ENCODE peak calls at places on chromosome 17, in eight cellular contexts. One of them, this sample, is unnamed.

GRCh38 chr17:8073627-8074485 is 13.7 kb downstream of the ALOX12B start:
- DNase-seq in hypothalamus: peak
- DNase-seq in stimulated activated CD4-positive, alpha-beta T cell treated with anti-CD3 and anti-CD28 coated beads, Interleukin-2, amount 100 ng/mL, for 48 hours: peak
- DNase-seq in kidney glomerular epithelial cell: peak
- DNase-seq in NCI-H460: peak
- DNase-seq in mucosa of gallbladder: peak
- DNase-seq in tibial nerve: no peak
- DNase-seq in NCI-H1048: peak
- DNase-seq in this sample: peak

GRCh38 chr17:44159519-44160210 is 10.8 kb upstream of the ASB16 start:
- DNase-seq in hypothalamus: no peak
- DNase-seq in stimulated activated CD4-positive, alpha-beta T cell treated with anti-CD3 and anti-CD28 coated beads, Interleukin-2, amount 100 ng/mL, for 48 hours: no peak
- DNase-seq in kidney glomerular epithelial cell: peak
- DNase-seq in NCI-H460: no peak
- DNase-seq in mucosa of gallbladder: no peak
- DNase-seq in tibial nerve: no peak
- DNase-seq in NCI-H1048: no peak
- DNase-seq in this sample: no peak

GRCh38 chr17:11705111-11705510 is 106.8 kb downstream of the DNAH9 start:
- DNase-seq in hypothalamus: no peak
- DNase-seq in stimulated activated CD4-positive, alpha-beta T cell treated with anti-CD3 and anti-CD28 coated beads, Interleukin-2, amount 100 ng/mL, for 48 hours: no peak
- DNase-seq in kidney glomerular epithelial cell: peak
- DNase-seq in NCI-H460: no peak
- DNase-seq in mucosa of gallbladder: peak
- DNase-seq in tibial nerve: no peak
- DNase-seq in NCI-H1048: no peak
- DNase-seq in this sample: no peak

GRCh38 chr17:12230411-12230810 is 209.7 kb downstream of the MAP2K4 start:
- DNase-seq in hypothalamus: no peak
- DNase-seq in stimulated activated CD4-positive, alpha-beta T cell treated with anti-CD3 and anti-CD28 coated beads, Interleukin-2, amount 100 ng/mL, for 48 hours: no peak
- DNase-seq in kidney glomerular epithelial cell: no peak
- DNase-seq in NCI-H460: no peak
- DNase-seq in mucosa of gallbladder: no peak
- DNase-seq in tibial nerve: no peak
- DNase-seq in NCI-H1048: no peak
- DNase-seq in this sample: no peak

GRCh38 chr17:43416998-43417891 is 18.5 kb downstream of the ARL4D start:
- DNase-seq in hypothalamus: no peak
- DNase-seq in stimulated activated CD4-positive, alpha-beta T cell treated with anti-CD3 and anti-CD28 coated beads, Interleukin-2, amount 100 ng/mL, for 48 hours: no peak
- DNase-seq in kidney glomerular epithelial cell: no peak
- DNase-seq in NCI-H460: peak
- DNase-seq in mucosa of gallbladder: peak
- DNase-seq in tibial nerve: peak
- DNase-seq in NCI-H1048: no peak
- DNase-seq in this sample: peak

GRCh38 chr17:58344047-58344790 is 7.8 kb downstream of the SUPT4H1 start:
- DNase-seq in hypothalamus: no peak
- DNase-seq in stimulated activated CD4-positive, alpha-beta T cell treated with anti-CD3 and anti-CD28 coated beads, Interleukin-2, amount 100 ng/mL, for 48 hours: peak
- DNase-seq in kidney glomerular epithelial cell: no peak
- DNase-seq in NCI-H460: no peak
- DNase-seq in mucosa of gallbladder: no peak
- DNase-seq in tibial nerve: no peak
- DNase-seq in NCI-H1048: no peak
- DNase-seq in this sample: no peak

GRCh38 chr17:30605027-30605426 is 127.8 kb downstream of the GOSR1 start:
- DNase-seq in hypothalamus: no peak
- DNase-seq in stimulated activated CD4-positive, alpha-beta T cell treated with anti-CD3 and anti-CD28 coated beads, Interleukin-2, amount 100 ng/mL, for 48 hours: no peak
- DNase-seq in kidney glomerular epithelial cell: no peak
- DNase-seq in NCI-H460: no peak
- DNase-seq in mucosa of gallbladder: no peak
- DNase-seq in tibial nerve: no peak
- DNase-seq in NCI-H1048: no peak
- DNase-seq in this sample: no peak

GRCh38 chr17:77330602-77331081 is 189.9 kb downstream of the SEC14L1 start:
- DNase-seq in hypothalamus: no peak
- DNase-seq in stimulated activated CD4-positive, alpha-beta T cell treated with anti-CD3 and anti-CD28 coated beads, Interleukin-2, amount 100 ng/mL, for 48 hours: no peak
- DNase-seq in kidney glomerular epithelial cell: no peak
- DNase-seq in NCI-H460: no peak
- DNase-seq in mucosa of gallbladder: no peak
- DNase-seq in tibial nerve: peak
- DNase-seq in NCI-H1048: no peak
- DNase-seq in this sample: no peak

GRCh38 chr17:50699410-50699809 is 8.3 kb downstream of the ANKRD40 start:
- DNase-seq in hypothalamus: no peak
- DNase-seq in stimulated activated CD4-positive, alpha-beta T cell treated with anti-CD3 and anti-CD28 coated beads, Interleukin-2, amount 100 ng/mL, for 48 hours: no peak
- DNase-seq in kidney glomerular epithelial cell: no peak
- DNase-seq in NCI-H460: no peak
- DNase-seq in mucosa of gallbladder: no peak
- DNase-seq in tibial nerve: no peak
- DNase-seq in NCI-H1048: no peak
- DNase-seq in this sample: no peak

GRCh38 chr17:43871947-43872690 is 25.1 kb downstream of the CD300LG start:
- DNase-seq in hypothalamus: no peak
- DNase-seq in stimulated activated CD4-positive, alpha-beta T cell treated with anti-CD3 and anti-CD28 coated beads, Interleukin-2, amount 100 ng/mL, for 48 hours: no peak
- DNase-seq in kidney glomerular epithelial cell: no peak
- DNase-seq in NCI-H460: no peak
- DNase-seq in mucosa of gallbladder: peak
- DNase-seq in tibial nerve: no peak
- DNase-seq in NCI-H1048: no peak
- DNase-seq in this sample: no peak

GRCh38 chr17:80477647-80478478 is 1.5 kb upstream of the NPTX1 start:
- DNase-seq in hypothalamus: no peak
- DNase-seq in stimulated activated CD4-positive, alpha-beta T cell treated with anti-CD3 and anti-CD28 coated beads, Interleukin-2, amount 100 ng/mL, for 48 hours: no peak
- DNase-seq in kidney glomerular epithelial cell: peak
- DNase-seq in NCI-H460: peak
- DNase-seq in mucosa of gallbladder: no peak
- DNase-seq in tibial nerve: no peak
- DNase-seq in NCI-H1048: no peak
- DNase-seq in this sample: peak

GRCh38 chr17:12342609-12343248 is 322.1 kb downstream of the MAP2K4 start:
- DNase-seq in hypothalamus: no peak
- DNase-seq in stimulated activated CD4-positive, alpha-beta T cell treated with anti-CD3 and anti-CD28 coated beads, Interleukin-2, amount 100 ng/mL, for 48 hours: peak
- DNase-seq in kidney glomerular epithelial cell: peak
- DNase-seq in NCI-H460: peak
- DNase-seq in mucosa of gallbladder: peak
- DNase-seq in tibial nerve: no peak
- DNase-seq in NCI-H1048: peak
- DNase-seq in this sample: no peak

GRCh38 chr17:38397227-38397626 is 31.0 kb upstream of the ARHGAP23 start:
- DNase-seq in hypothalamus: no peak
- DNase-seq in stimulated activated CD4-positive, alpha-beta T cell treated with anti-CD3 and anti-CD28 coated beads, Interleukin-2, amount 100 ng/mL, for 48 hours: no peak
- DNase-seq in kidney glomerular epithelial cell: no peak
- DNase-seq in NCI-H460: no peak
- DNase-seq in mucosa of gallbladder: no peak
- DNase-seq in tibial nerve: no peak
- DNase-seq in NCI-H1048: no peak
- DNase-seq in this sample: no peak

GRCh38 chr17:1090454-1091189 is 89.2 kb downstream of the ABR start:
- DNase-seq in hypothalamus: no peak
- DNase-seq in stimulated activated CD4-positive, alpha-beta T cell treated with anti-CD3 and anti-CD28 coated beads, Interleukin-2, amount 100 ng/mL, for 48 hours: no peak
- DNase-seq in kidney glomerular epithelial cell: peak
- DNase-seq in NCI-H460: no peak
- DNase-seq in mucosa of gallbladder: no peak
- DNase-seq in tibial nerve: no peak
- DNase-seq in NCI-H1048: no peak
- DNase-seq in this sample: no peak

GRCh38 chr17:81967533-81968395 is 6.8 kb upstream of the NOTUM start:
- DNase-seq in hypothalamus: peak
- DNase-seq in stimulated activated CD4-positive, alpha-beta T cell treated with anti-CD3 and anti-CD28 coated beads, Interleukin-2, amount 100 ng/mL, for 48 hours: peak
- DNase-seq in kidney glomerular epithelial cell: no peak
- DNase-seq in NCI-H460: no peak
- DNase-seq in mucosa of gallbladder: peak
- DNase-seq in tibial nerve: peak
- DNase-seq in NCI-H1048: no peak
- DNase-seq in this sample: peak

GRCh38 chr17:19939993-19940721 is 37.5 kb downstream of the AKAP10 start:
- DNase-seq in hypothalamus: no peak
- DNase-seq in stimulated activated CD4-positive, alpha-beta T cell treated with anti-CD3 and anti-CD28 coated beads, Interleukin-2, amount 100 ng/mL, for 48 hours: no peak
- DNase-seq in kidney glomerular epithelial cell: no peak
- DNase-seq in NCI-H460: no peak
- DNase-seq in mucosa of gallbladder: no peak
- DNase-seq in tibial nerve: no peak
- DNase-seq in NCI-H1048: no peak
- DNase-seq in this sample: no peak

GRCh38 chr17:237406-237955 is 56.0 kb upstream of the DOC2B start:
- DNase-seq in hypothalamus: no peak
- DNase-seq in stimulated activated CD4-positive, alpha-beta T cell treated with anti-CD3 and anti-CD28 coated beads, Interleukin-2, amount 100 ng/mL, for 48 hours: no peak
- DNase-seq in kidney glomerular epithelial cell: no peak
- DNase-seq in NCI-H460: no peak
- DNase-seq in mucosa of gallbladder: no peak
- DNase-seq in tibial nerve: no peak
- DNase-seq in NCI-H1048: no peak
- DNase-seq in this sample: no peak

GRCh38 chr17:82252511-82253178 is 20.9 kb downstream of the CSNK1D start:
- DNase-seq in hypothalamus: no peak
- DNase-seq in stimulated activated CD4-positive, alpha-beta T cell treated with anti-CD3 and anti-CD28 coated beads, Interleukin-2, amount 100 ng/mL, for 48 hours: no peak
- DNase-seq in kidney glomerular epithelial cell: no peak
- DNase-seq in NCI-H460: no peak
- DNase-seq in mucosa of gallbladder: no peak
- DNase-seq in tibial nerve: no peak
- DNase-seq in NCI-H1048: no peak
- DNase-seq in this sample: no peak

GRCh38 chr17:75689441-75689873 is 22.3 kb downstream of the SAP30BP start:
- DNase-seq in hypothalamus: no peak
- DNase-seq in stimulated activated CD4-positive, alpha-beta T cell treated with anti-CD3 and anti-CD28 coated beads, Interleukin-2, amount 100 ng/mL, for 48 hours: peak
- DNase-seq in kidney glomerular epithelial cell: no peak
- DNase-seq in NCI-H460: no peak
- DNase-seq in mucosa of gallbladder: no peak
- DNase-seq in tibial nerve: no peak
- DNase-seq in NCI-H1048: no peak
- DNase-seq in this sample: no peak

GRCh38 chr17:74163271-74163821 is 40.1 kb upstream of the RPL38 start:
- DNase-seq in hypothalamus: no peak
- DNase-seq in stimulated activated CD4-positive, alpha-beta T cell treated with anti-CD3 and anti-CD28 coated beads, Interleukin-2, amount 100 ng/mL, for 48 hours: no peak
- DNase-seq in kidney glomerular epithelial cell: no peak
- DNase-seq in NCI-H460: no peak
- DNase-seq in mucosa of gallbladder: no peak
- DNase-seq in tibial nerve: no peak
- DNase-seq in NCI-H1048: no peak
- DNase-seq in this sample: no peak

GRCh38 chr17:68398731-68399637 is 58.3 kb downstream of the WIPI1 start:
- DNase-seq in hypothalamus: no peak
- DNase-seq in stimulated activated CD4-positive, alpha-beta T cell treated with anti-CD3 and anti-CD28 coated beads, Interleukin-2, amount 100 ng/mL, for 48 hours: peak
- DNase-seq in kidney glomerular epithelial cell: peak
- DNase-seq in NCI-H460: peak
- DNase-seq in mucosa of gallbladder: peak
- DNase-seq in tibial nerve: no peak
- DNase-seq in NCI-H1048: no peak
- DNase-seq in this sample: no peak

GRCh38 chr17:64242633-64243032 is 20.4 kb downstream of the TEX2 start:
- DNase-seq in hypothalamus: no peak
- DNase-seq in stimulated activated CD4-positive, alpha-beta T cell treated with anti-CD3 and anti-CD28 coated beads, Interleukin-2, amount 100 ng/mL, for 48 hours: no peak
- DNase-seq in kidney glomerular epithelial cell: no peak
- DNase-seq in NCI-H460: no peak
- DNase-seq in mucosa of gallbladder: no peak
- DNase-seq in tibial nerve: no peak
- DNase-seq in NCI-H1048: no peak
- DNase-seq in this sample: no peak

GRCh38 chr17:37848690-37849616 is 75.3 kb upstream of the TBC1D3K start:
- DNase-seq in hypothalamus: no peak
- DNase-seq in stimulated activated CD4-positive, alpha-beta T cell treated with anti-CD3 and anti-CD28 coated beads, Interleukin-2, amount 100 ng/mL, for 48 hours: no peak
- DNase-seq in kidney glomerular epithelial cell: peak
- DNase-seq in NCI-H460: peak
- DNase-seq in mucosa of gallbladder: no peak
- DNase-seq in tibial nerve: no peak
- DNase-seq in NCI-H1048: no peak
- DNase-seq in this sample: no peak

GRCh38 chr17:35050170-35050569 is 13.3 kb downstream of the RFFL start:
- DNase-seq in hypothalamus: no peak
- DNase-seq in stimulated activated CD4-positive, alpha-beta T cell treated with anti-CD3 and anti-CD28 coated beads, Interleukin-2, amount 100 ng/mL, for 48 hours: no peak
- DNase-seq in kidney glomerular epithelial cell: no peak
- DNase-seq in NCI-H460: no peak
- DNase-seq in mucosa of gallbladder: no peak
- DNase-seq in tibial nerve: no peak
- DNase-seq in NCI-H1048: no peak
- DNase-seq in this sample: no peak

GRCh38 chr17:28846231-28846630 is 3.6 kb upstream of the FAM222B start:
- DNase-seq in hypothalamus: no peak
- DNase-seq in stimulated activated CD4-positive, alpha-beta T cell treated with anti-CD3 and anti-CD28 coated beads, Interleukin-2, amount 100 ng/mL, for 48 hours: no peak
- DNase-seq in kidney glomerular epithelial cell: no peak
- DNase-seq in NCI-H460: no peak
- DNase-seq in mucosa of gallbladder: no peak
- DNase-seq in tibial nerve: no peak
- DNase-seq in NCI-H1048: no peak
- DNase-seq in this sample: no peak

GRCh38 chr17:40854175-40854814 is 12.7 kb downstream of the KRT12 start:
- DNase-seq in hypothalamus: no peak
- DNase-seq in stimulated activated CD4-positive, alpha-beta T cell treated with anti-CD3 and anti-CD28 coated beads, Interleukin-2, amount 100 ng/mL, for 48 hours: no peak
- DNase-seq in kidney glomerular epithelial cell: peak
- DNase-seq in NCI-H460: peak
- DNase-seq in mucosa of gallbladder: no peak
- DNase-seq in tibial nerve: no peak
- DNase-seq in NCI-H1048: no peak
- DNase-seq in this sample: no peak

GRCh38 chr17:50531428-50532025 is 1.0 kb upstream of the EPN3 start:
- DNase-seq in hypothalamus: no peak
- DNase-seq in stimulated activated CD4-positive, alpha-beta T cell treated with anti-CD3 and anti-CD28 coated beads, Interleukin-2, amount 100 ng/mL, for 48 hours: no peak
- DNase-seq in kidney glomerular epithelial cell: no peak
- DNase-seq in NCI-H460: no peak
- DNase-seq in mucosa of gallbladder: no peak
- DNase-seq in tibial nerve: no peak
- DNase-seq in NCI-H1048: no peak
- DNase-seq in this sample: no peak

GRCh38 chr17:21196126-21196525 is 17.8 kb downstream of the TMEM11 start:
- DNase-seq in hypothalamus: no peak
- DNase-seq in stimulated activated CD4-positive, alpha-beta T cell treated with anti-CD3 and anti-CD28 coated beads, Interleukin-2, amount 100 ng/mL, for 48 hours: no peak
- DNase-seq in kidney glomerular epithelial cell: no peak
- DNase-seq in NCI-H460: no peak
- DNase-seq in mucosa of gallbladder: no peak
- DNase-seq in tibial nerve: no peak
- DNase-seq in NCI-H1048: no peak
- DNase-seq in this sample: no peak

GRCh38 chr17:64315032-64315490 is 52.0 kb upstream of the TEX2 start:
- DNase-seq in hypothalamus: no peak
- DNase-seq in stimulated activated CD4-positive, alpha-beta T cell treated with anti-CD3 and anti-CD28 coated beads, Interleukin-2, amount 100 ng/mL, for 48 hours: no peak
- DNase-seq in kidney glomerular epithelial cell: no peak
- DNase-seq in NCI-H460: no peak
- DNase-seq in mucosa of gallbladder: peak
- DNase-seq in tibial nerve: peak
- DNase-seq in NCI-H1048: no peak
- DNase-seq in this sample: no peak

GRCh38 chr17:45234641-45235040 is 13.0 kb downstream of the FMNL1 start:
- DNase-seq in hypothalamus: no peak
- DNase-seq in stimulated activated CD4-positive, alpha-beta T cell treated with anti-CD3 and anti-CD28 coated beads, Interleukin-2, amount 100 ng/mL, for 48 hours: no peak
- DNase-seq in kidney glomerular epithelial cell: peak
- DNase-seq in NCI-H460: no peak
- DNase-seq in mucosa of gallbladder: no peak
- DNase-seq in tibial nerve: no peak
- DNase-seq in NCI-H1048: no peak
- DNase-seq in this sample: no peak

GRCh38 chr17:80847506-80848230 is 144.0 kb upstream of the CHMP6 start:
- DNase-seq in hypothalamus: no peak
- DNase-seq in stimulated activated CD4-positive, alpha-beta T cell treated with anti-CD3 and anti-CD28 coated beads, Interleukin-2, amount 100 ng/mL, for 48 hours: no peak
- DNase-seq in kidney glomerular epithelial cell: no peak
- DNase-seq in NCI-H460: no peak
- DNase-seq in mucosa of gallbladder: no peak
- DNase-seq in tibial nerve: no peak
- DNase-seq in NCI-H1048: no peak
- DNase-seq in this sample: no peak

GRCh38 chr17:44355310-44355640 is 8.4 kb downstream of the FAM171A2 start:
- DNase-seq in hypothalamus: no peak
- DNase-seq in stimulated activated CD4-positive, alpha-beta T cell treated with anti-CD3 and anti-CD28 coated beads, Interleukin-2, amount 100 ng/mL, for 48 hours: no peak
- DNase-seq in kidney glomerular epithelial cell: no peak
- DNase-seq in NCI-H460: no peak
- DNase-seq in mucosa of gallbladder: no peak
- DNase-seq in tibial nerve: no peak
- DNase-seq in NCI-H1048: no peak
- DNase-seq in this sample: no peak

GRCh38 chr17:59001158-59001814 is 105.4 kb downstream of the TRIM37 start:
- DNase-seq in hypothalamus: no peak
- DNase-seq in stimulated activated CD4-positive, alpha-beta T cell treated with anti-CD3 and anti-CD28 coated beads, Interleukin-2, amount 100 ng/mL, for 48 hours: peak
- DNase-seq in kidney glomerular epithelial cell: peak
- DNase-seq in NCI-H460: no peak
- DNase-seq in mucosa of gallbladder: peak
- DNase-seq in tibial nerve: no peak
- DNase-seq in NCI-H1048: no peak
- DNase-seq in this sample: no peak

GRCh38 chr17:81870978-81871386 is at the start of gene ARHGDIA:
- DNase-seq in hypothalamus: no peak
- DNase-seq in stimulated activated CD4-positive, alpha-beta T cell treated with anti-CD3 and anti-CD28 coated beads, Interleukin-2, amount 100 ng/mL, for 48 hours: no peak
- DNase-seq in kidney glomerular epithelial cell: no peak
- DNase-seq in NCI-H460: no peak
- DNase-seq in mucosa of gallbladder: no peak
- DNase-seq in tibial nerve: no peak
- DNase-seq in NCI-H1048: no peak
- DNase-seq in this sample: no peak